ENCODE peak calls at places on chromosome 2, in five cellular contexts. D is fibroblast of pulmonary artery, P is HCT116, F is PC-3, H is fibroblast of the aortic adventitia. X is an unnamed sample.
A peak's percentile ranks its signal among the peaks of the same experiment; 100 is the strongest.

GRCh38 chr2:158618859-158619490 is 162.2 kb downstream of the PKP4 start:
- DNase-seq in P (no peak), D (peak; percentile 29), H (peak; percentile 14), F (peak; percentile 20), X (no peak)

GRCh38 chr2:65789923-65790675 is 357.7 kb upstream of the SPRED2 start:
- DNase-seq in H (no peak), F (no peak), D (no peak), P (no peak), X (no peak)

GRCh38 chr2:73232471-73233153 is 427 bp downstream of the PRADC1 start:
- DNase-seq in D (no peak), H (no peak), F (peak; percentile 13), P (no peak), X (no peak)

GRCh38 chr2:192394605-192395004 is 199.9 kb upstream of the TMEFF2 start:
- DNase-seq in H (no peak), P (no peak), D (no peak), F (no peak), X (no peak)

GRCh38 chr2:141137121-141137693 is 993.6 kb downstream of the LRP1B start:
- DNase-seq in F (no peak), P (no peak), D (peak; percentile 1), H (no peak), X (peak; percentile 22)

GRCh38 chr2:131153529-131153928 is 48.4 kb downstream of the PLEKHB2 start:
- DNase-seq in P (no peak), H (no peak), D (no peak), F (no peak), X (no peak)

GRCh38 chr2:38620282-38620977 is 17.7 kb upstream of the HNRNPLL start:
- DNase-seq in P (no peak), H (peak; percentile 84), D (peak; percentile 47), F (no peak), X (no peak)

GRCh38 chr2:77156599-77156998 is 365.6 kb downstream of the LRRTM4 start:
- DNase-seq in D (no peak), F (no peak), P (no peak), H (no peak), X (no peak)

GRCh38 chr2:150138587-150138986 is 348.9 kb downstream of the RND3 start:
- DNase-seq in D (no peak), H (no peak), P (no peak), F (no peak), X (no peak)

GRCh38 chr2:168330624-168331423 is 83.4 kb upstream of the STK39 start:
- DNase-seq in D (no peak), F (no peak), H (no peak), P (no peak), X (no peak)

GRCh38 chr2:217271813-217272212 is 411.9 kb upstream of the TNP1 start:
- DNase-seq in P (no peak), D (no peak), F (no peak), H (no peak), X (no peak)

GRCh38 chr2:225649274-225649673 is 249.8 kb downstream of the NYAP2 start:
- DNase-seq in F (no peak), P (no peak), D (no peak), H (no peak), X (no peak)

GRCh38 chr2:201257381-201257940 is 2.9 kb upstream of the CASP8 start:
- DNase-seq in H (no peak), F (no peak), P (no peak), D (no peak), X (no peak)

GRCh38 chr2:240232264-240232915 is 91.9 kb upstream of the OTOS start:
- DNase-seq in D (no peak), H (no peak), P (no peak), F (no peak), X (no peak)

GRCh38 chr2:212777020-212777491 is 238.5 kb upstream of the ERBB4 start:
- DNase-seq in P (peak; percentile 6), F (peak; percentile 77), H (peak; percentile 63), D (peak; percentile 64), X (peak; percentile 7)

GRCh38 chr2:147051248-147051647 is 793.6 kb upstream of the ACVR2A start:
- DNase-seq in D (peak; percentile 66), P (no peak), F (no peak), H (peak; percentile 78), X (no peak)

GRCh38 chr2:170504820-170505145 is 210.4 kb upstream of the SP5 start:
- DNase-seq in D (no peak), H (no peak), P (no peak), F (no peak), X (no peak)

GRCh38 chr2:178392215-178392614 is 58.8 kb downstream of the PRKRA start:
- DNase-seq in P (no peak), H (peak; percentile 59), F (peak; percentile 89), D (peak; percentile 31), X (no peak)

GRCh38 chr2:109170645-109171044 is 41.6 kb downstream of the SH3RF3 start:
- DNase-seq in H (no peak), F (peak; percentile 43), D (no peak), P (no peak), X (no peak)

GRCh38 chr2:26727641-26728561 is 35.4 kb downstream of the KCNK3 start:
- DNase-seq in P (no peak), F (no peak), D (no peak), H (no peak), X (no peak)

GRCh38 chr2:180012523-180012922 is 5.4 kb upstream of the CWC22 start:
- DNase-seq in P (no peak), D (peak; percentile 84), F (peak; percentile 50), H (peak; percentile 79), X (no peak)

GRCh38 chr2:69087912-69088240 is 74.9 kb downstream of the ANTXR1 start:
- DNase-seq in F (no peak), D (peak; percentile 31), P (no peak), H (peak; percentile 94), X (no peak)

GRCh38 chr2:155151472-155151871 is 453.0 kb downstream of the KCNJ3 start:
- DNase-seq in F (no peak), H (no peak), D (no peak), P (no peak), X (no peak)

GRCh38 chr2:108805782-108806181 is 19.2 kb downstream of the CCDC138 start:
- DNase-seq in P (no peak), F (no peak), D (no peak), H (no peak), X (no peak)

GRCh38 chr2:16425462-16426336 is 239.9 kb downstream of the CYRIA start:
- DNase-seq in F (no peak), P (no peak), H (no peak), D (no peak), X (peak; percentile 11)

GRCh38 chr2:160241251-160242137 is 41.4 kb upstream of the ITGB6 start:
- DNase-seq in P (peak; percentile 56), F (peak; percentile 82), H (peak; percentile 85), D (peak; percentile 82), X (no peak)

GRCh38 chr2:47043142-47043890 is 111.8 kb downstream of the STPG4 start:
- DNase-seq in H (peak; percentile 90), D (peak; percentile 91), F (peak; percentile 98), P (peak; percentile 83), X (no peak)
- H3K4me3 ChIP-seq in H (no peak overlapping the region), D (peak overlapping the region; percentile 4), F (peak overlapping the region; percentile 59), P (peak overlapping the region; percentile 25), X (no peak overlapping the region)

GRCh38 chr2:10900216-10901109 is 11.3 kb upstream of the KCNF1 start:
- DNase-seq in H (no peak), F (peak; percentile 74), D (no peak), P (peak; percentile 68), X (no peak)
- TF ChIP-seq CTCF in H (no peak), F (peak; percentile 72), D (peak; percentile 23), P (peak; percentile 73), X (peak; percentile 50)

GRCh38 chr2:235027558-235028214 is 75.9 kb downstream of the SH3BP4 start:
- DNase-seq in D (peak; percentile 68), H (peak; percentile 55), F (peak; percentile 86), P (no peak), X (no peak)
- H3K4me3 ChIP-seq in D (peak overlapping the region; percentile 28), H (no peak overlapping the region), F (peak overlapping the region; percentile 65), P (no peak overlapping the region), X (peak overlapping the region; percentile 0)

GRCh38 chr2:143575340-143575739 is 446.1 kb downstream of the ARHGAP15 start:
- DNase-seq in F (peak; percentile 36), D (peak; percentile 28), P (peak; percentile 7), H (peak; percentile 11), X (no peak)
- TF ChIP-seq CTCF in F (peak; percentile 64), D (peak; percentile 51), P (peak; percentile 64), H (peak; percentile 39), X (peak; percentile 41)

DNA sequence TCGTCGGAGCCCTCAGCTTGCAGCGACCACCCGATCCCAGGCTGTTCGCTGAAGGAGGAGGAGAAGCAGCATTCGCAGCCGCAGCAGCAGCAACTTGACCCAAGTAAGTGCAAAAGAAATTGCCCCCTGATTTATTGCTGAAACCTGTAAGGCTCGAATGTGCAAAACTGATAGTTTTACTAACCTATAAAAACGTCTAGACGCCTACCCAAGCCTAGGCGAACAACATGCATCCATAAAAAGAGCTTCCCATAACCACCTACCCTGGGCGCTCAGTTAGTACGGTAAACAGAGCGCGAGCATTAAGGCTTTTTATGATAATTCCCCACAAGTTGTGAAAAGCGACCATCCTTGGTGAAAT is 944 bp downstream of the HOXD9 start:
- DNase-seq in D (no peak), F (no peak), H (no peak), P (no peak), X (no peak)
- H3K4me3 ChIP-seq in D (no peak overlapping the region), F (no peak overlapping the region), H (no peak overlapping the region), P (no peak overlapping the region), X (no peak overlapping the region)

GRCh38 chr2:30078521-30078920 is 68.3 kb upstream of the YPEL5 start:
- DNase-seq in H (no peak), P (no peak), D (peak; percentile 3), F (no peak), X (no peak)
- TF ChIP-seq CTCF in H (no peak), P (peak; percentile 12), D (no peak), F (no peak), X (no peak)

GRCh38 chr2:98778741-98779483 is 48.0 kb upstream of the MGAT4A start:
- DNase-seq in D (no peak), F (no peak), P (no peak), H (no peak), X (no peak)

GRCh38 chr2:98778153-98778552 is 47.2 kb upstream of the MGAT4A start:
- DNase-seq in H (no peak), P (no peak), F (no peak), D (no peak), X (no peak)

GRCh38 chr2:98782570-98782969 is 51.6 kb upstream of the MGAT4A start:
- DNase-seq in F (no peak), P (no peak), D (no peak), H (no peak), X (no peak)

GRCh38 chr2:98777710-98778109 is 46.8 kb upstream of the MGAT4A start:
- DNase-seq in P (no peak), H (no peak), D (no peak), F (no peak), X (no peak)

GRCh38 chr2:98781822-98782221 is 50.9 kb upstream of the MGAT4A start:
- DNase-seq in F (no peak), D (no peak), P (no peak), H (no peak), X (no peak)
- H3K4me3 ChIP-seq in F (no peak overlapping the region), D (no peak overlapping the region), P (no peak overlapping the region), H (no peak overlapping the region), X (no peak overlapping the region)